ENCODE peak calls at places on chromosomes 13 and 19, in eight cellular contexts. T is NCI-H1092 treated with DMSO at 0.1 percent for 48 hours; O is OCI-LY7; U is cerebellar nuclear complex; A is HTR-8/SVneo; L is HEK293T; M is effector CD4-positive, alpha-beta T cell; Q is NCI-H82. Z is an unnamed sample.

GRCh38 chr13:25462301-25463125 is 90.7 kb downstream of the ATP8A2 start:
- DNase-seq in A (no peak), U (no peak), M (no peak), O (no peak), T (no peak), Q (no peak), L (no peak), Z (no peak)

GRCh38 chr19:45179063-45179847 is 671 bp downstream of the BLOC1S3 start:
- DNase-seq in U (no peak), L (peak; percentile 21), A (no peak), M (peak; percentile 28), O (no peak), Q (peak; percentile 63), T (no peak), Z (no peak)

GRCh38 chr19:5828661-5829566 is 10.6 kb downstream of the FUT6 start:
- DNase-seq in U (no peak), M (no peak), A (no peak), Q (peak; percentile 81), O (peak; percentile 63), T (peak; percentile 88), L (peak; percentile 70), Z (no peak)

GRCh38 chr13:57633950-57634828 is 2.6 kb downstream of the PCDH17 start:
- DNase-seq in T (no peak), O (no peak), Q (no peak), M (no peak), L (no peak), A (no peak), U (no peak), Z (no peak)

GRCh38 chr13:22173605-22174004 is 502.7 kb downstream of the FGF9 start:
- DNase-seq in A (peak; percentile 3), T (no peak), L (no peak), M (no peak), O (no peak), U (no peak), Q (no peak), Z (no peak)

GRCh38 chr19:657611-658010 is 5.4 kb downstream of the RNF126 start:
- DNase-seq in O (no peak), Q (no peak), A (no peak), M (no peak), L (no peak), T (no peak), U (no peak), Z (no peak)

GRCh38 chr19:6015841-6016545 is 38.1 kb upstream of the RANBP3 start:
- DNase-seq in L (no peak), T (no peak), U (no peak), A (no peak), O (no peak), Q (no peak), M (no peak), Z (no peak)

GRCh38 chr19:5314907-5315298 is 25.7 kb downstream of the PTPRS start:
- DNase-seq in U (no peak), O (no peak), T (no peak), A (no peak), M (no peak), Q (no peak), L (no peak), Z (no peak)

GRCh38 chr13:106182404-106182803 is 353.1 kb downstream of the EFNB2 start:
- DNase-seq in U (no peak), T (no peak), M (no peak), A (peak; percentile 48), O (no peak), Q (no peak), L (no peak), Z (no peak)

GRCh38 chr19:55489711-55490477 is 1.7 kb downstream of the SSC5D start:
- DNase-seq in A (no peak), L (no peak), Q (peak; percentile 37), O (no peak), M (no peak), T (no peak), U (no peak), Z (no peak)

GRCh38 chr13:84940167-84940566 is 859.1 kb downstream of the SLITRK6 start:
- DNase-seq in U (no peak), L (no peak), A (no peak), Q (no peak), T (no peak), O (no peak), M (no peak), Z (no peak)

GRCh38 chr19:18417250-18418033 is 1.8 kb upstream of the SSBP4 start:
- DNase-seq in U (no peak), O (no peak), M (no peak), Q (peak; percentile 97), A (peak; percentile 85), L (peak; percentile 69), T (peak; percentile 60), Z (no peak)

GRCh38 chr13:77528834-77529500 is 6.5 kb upstream of the SCEL start:
- DNase-seq in U (no peak), T (no peak), Q (no peak), L (no peak), A (no peak), M (no peak), O (no peak), Z (no peak)

GRCh38 chr19:15251010-15251748 is 18.9 kb upstream of the EPHX3 start:
- DNase-seq in M (no peak), L (no peak), U (no peak), Q (no peak), T (no peak), O (no peak), A (no peak), Z (no peak)

Z was measured in cortex of kidney.